ENCODE peak calls at places on chromosomes 3 and 15, in nine cellular contexts. E is CD8-positive, alpha-beta memory T cell; W is mesendoderm; G is SK-N-SH; Y is cardiac muscle cell; I is transverse colon; P is GM12878; L is brain microvascular endothelial cell; Z is upper lobe of right lung. A is an unnamed sample.

GRCh38 chr15:100781061-100781960 is 98.3 kb upstream of the ALDH1A3 start:
- DNase-seq in E (peak), W (no peak), G (peak), Y (no peak), I (no peak), P (no peak), L (no peak), Z (peak), A (no peak)

GRCh38 chr3:131591394-131591990 is 88.7 kb upstream of the MRPL3 start:
- DNase-seq in E (no peak), W (no peak), G (no peak), Y (peak), I (no peak), P (no peak), L (peak), Z (no peak), A (no peak)

GRCh38 chr3:100492810-100493140 is 356 bp downstream of the TMEM45A start:
- DNase-seq in E (no peak), W (no peak), G (no peak), Y (no peak), I (no peak), P (no peak), L (no peak), Z (no peak), A (no peak)

GRCh38 chr3:57570051-57570450 is 14.0 kb downstream of the PDE12 start:
- DNase-seq in E (no peak), W (no peak), G (no peak), Y (no peak), I (no peak), P (no peak), L (no peak), Z (no peak), A (no peak)

GRCh38 chr15:60442763-60443162 is 36.2 kb downstream of the ICE2 start:
- DNase-seq in E (no peak), W (no peak), G (no peak), Y (no peak), I (no peak), P (no peak), L (no peak), Z (no peak), A (no peak)

GRCh38 chr3:192026656-192027055 is 565.7 kb downstream of the PYDC2 start:
- DNase-seq in E (no peak), W (no peak), G (no peak), Y (no peak), I (no peak), P (no peak), L (no peak), Z (no peak), A (no peak)

GRCh38 chr3:49683162-49683561 is 6.1 kb downstream of the MST1 start:
- DNase-seq in E (no peak), W (no peak), G (no peak), Y (no peak), I (no peak), P (no peak), L (no peak), Z (no peak), A (no peak)

GRCh38 chr15:47987908-47988532 is 132.8 kb upstream of the SLC24A5 start:
- DNase-seq in E (no peak), W (peak), G (peak), Y (peak), I (no peak), P (peak), L (peak), Z (no peak), A (peak)

GRCh38 chr3:65557915-65558564 is 480.7 kb downstream of the MAGI1 start:
- DNase-seq in E (no peak), W (no peak), G (no peak), Y (no peak), I (no peak), P (no peak), L (no peak), Z (no peak), A (no peak)

GRCh38 chr3:58630081-58630709 is 36.4 kb downstream of the FAM3D start:
- DNase-seq in E (peak), W (peak), G (peak), Y (peak), I (peak), P (no peak), L (peak), Z (no peak), A (peak)

GRCh38 chr3:58627580-58627894 is 39.0 kb downstream of the FAM3D start:
- DNase-seq in E (no peak), W (no peak), G (peak), Y (peak), I (no peak), P (no peak), L (no peak), Z (no peak), A (peak)

GRCh38 chr3:58629629-58630028 is 36.9 kb downstream of the FAM3D start:
- DNase-seq in E (no peak), W (no peak), G (no peak), Y (no peak), I (no peak), P (no peak), L (no peak), Z (no peak), A (no peak)

GRCh38 chr3:58627941-58628340 is 38.6 kb downstream of the FAM3D start:
- DNase-seq in E (no peak), W (no peak), G (no peak), Y (no peak), I (no peak), P (no peak), L (no peak), Z (no peak), A (peak)

GRCh38 chr3:58628823-58629562 is 37.6 kb downstream of the FAM3D start:
- DNase-seq in E (no peak), W (no peak), G (peak), Y (peak), I (peak), P (no peak), L (peak), Z (no peak), A (peak)
- H3K27ac ChIP-seq in E (no peak), W (no peak), G (peak), Y (no peak), I (peak), P (no peak), L (peak), Z (peak), A (peak)

GRCh38 chr3:138848696-138849095 is 14.0 kb upstream of the PIK3CB start:
- DNase-seq in E (no peak), W (no peak), G (no peak), Y (no peak), I (no peak), P (no peak), L (no peak), Z (no peak), A (no peak)

GRCh38 chr3:138846350-138846756 is 11.6 kb upstream of the PIK3CB start:
- DNase-seq in E (no peak), W (peak), G (no peak), Y (no peak), I (no peak), P (no peak), L (no peak), Z (no peak), A (no peak)

GRCh38 chr3:138850151-138850550 is 15.4 kb upstream of the PIK3CB start:
- DNase-seq in E (no peak), W (peak), G (no peak), Y (peak), I (no peak), P (no peak), L (peak), Z (no peak), A (peak)

GRCh38 chr3:138845771-138846173 is 11.0 kb upstream of the PIK3CB start:
- DNase-seq in E (no peak), W (peak), G (no peak), Y (peak), I (no peak), P (no peak), L (no peak), Z (no peak), A (no peak)

DNA sequence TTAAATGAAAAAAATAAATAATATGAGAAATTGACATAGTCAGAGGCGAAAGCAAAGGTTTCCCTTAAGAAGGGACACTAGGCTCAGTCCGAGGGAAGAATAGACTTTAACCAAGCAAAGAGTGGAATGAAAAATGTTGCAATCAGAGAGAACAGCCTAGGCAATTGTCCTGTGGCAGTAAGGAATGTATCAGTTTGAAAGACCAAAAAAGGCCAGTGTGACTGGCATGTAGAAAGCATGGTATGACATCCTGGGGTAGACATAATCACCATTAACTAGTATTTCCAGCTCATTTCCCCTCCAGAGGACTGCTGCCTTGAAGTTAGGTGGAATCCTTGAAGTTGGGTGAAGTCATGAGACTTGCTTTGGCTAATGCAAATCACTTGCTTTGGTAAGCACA is 14.8 kb upstream of the PIK3CB start:
- DNase-seq in E (no peak), W (peak), G (no peak), Y (peak), I (no peak), P (no peak), L (no peak), Z (no peak), A (no peak)
- H3K27ac ChIP-seq in E (no peak), W (no peak), G (no peak), Y (no peak), I (no peak), P (no peak), L (no peak), Z (no peak), A (no peak)

DNA sequence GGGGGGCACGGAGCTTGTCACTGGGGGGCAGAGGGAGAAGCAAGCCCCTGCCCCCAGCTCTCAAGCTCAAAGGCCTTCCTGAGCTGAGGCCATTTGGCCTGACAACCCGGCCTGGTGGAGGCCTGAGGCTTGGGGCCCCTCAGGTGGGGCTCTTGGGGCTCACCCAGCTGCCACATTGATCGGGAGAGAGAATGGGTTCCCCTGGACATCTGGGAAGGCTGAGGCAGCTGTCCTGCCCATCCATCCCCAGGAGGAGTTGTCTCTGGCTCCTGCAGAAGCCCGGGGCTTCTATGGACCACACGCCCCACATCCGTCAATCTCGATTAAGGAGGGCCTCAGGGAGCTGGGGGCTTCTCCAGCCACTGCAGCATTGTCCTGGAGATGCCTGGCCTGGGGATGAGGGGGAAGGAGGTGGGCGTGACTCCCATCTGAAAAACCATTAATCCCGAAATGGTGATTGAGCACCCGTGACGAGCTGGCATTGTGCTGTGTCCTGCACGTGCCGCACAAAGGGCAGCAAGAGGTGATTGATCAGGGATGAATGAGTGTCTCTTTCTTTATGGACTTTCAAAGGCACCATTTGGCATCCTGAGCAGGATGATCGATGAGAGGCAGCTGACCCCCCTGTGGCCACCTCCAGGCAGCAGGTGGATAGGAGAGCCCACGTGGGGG is 17.3 kb upstream of the CRABP1 start:
- DNase-seq in E (peak), W (no peak), G (no peak), Y (no peak), I (no peak), P (no peak), L (no peak), Z (no peak), A (no peak)
- H3K27ac ChIP-seq in E (no peak), W (no peak), G (peak), Y (no peak), I (no peak), P (no peak), L (peak), Z (no peak), A (no peak)

DNA sequence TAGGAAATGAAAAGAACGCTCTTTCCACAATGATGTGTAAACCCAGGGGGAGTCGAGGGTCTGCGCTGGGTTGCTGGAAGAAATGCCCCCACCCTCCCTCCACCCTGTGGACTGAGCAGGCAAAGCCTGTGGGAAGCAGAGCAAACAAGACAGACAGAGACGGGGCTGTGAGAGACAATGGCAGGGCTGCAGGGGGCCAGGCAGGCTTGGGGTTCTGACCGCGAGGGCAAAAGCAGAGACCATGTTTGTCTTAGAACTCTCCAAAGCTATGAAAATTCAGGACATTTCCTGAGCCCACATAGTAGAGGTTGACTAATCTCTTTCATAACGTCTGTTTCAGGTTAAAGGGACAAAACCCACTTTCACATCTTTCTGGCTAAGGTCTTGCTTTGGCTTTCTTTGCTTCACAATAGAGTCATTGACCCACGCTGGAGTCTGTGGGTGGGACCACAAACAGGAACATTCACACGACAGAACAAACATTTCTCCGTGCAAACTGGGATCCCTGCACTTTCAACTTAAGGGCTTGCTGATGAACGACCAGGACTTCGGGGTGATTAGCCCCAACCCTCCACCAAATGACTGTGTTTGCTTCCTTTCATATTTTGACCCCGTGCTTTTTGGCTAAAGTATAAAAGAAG is 156.0 kb upstream of the TPM1 start:
- DNase-seq in E (no peak), W (peak), G (no peak), Y (peak), I (no peak), P (no peak), L (peak), Z (no peak), A (no peak)
- H3K27ac ChIP-seq in E (no peak), W (no peak), G (peak), Y (peak), I (peak), P (no peak), L (peak), Z (no peak), A (peak)

GRCh38 chr3:152305075-152305474 is 36.3 kb downstream of the MBNL1 start:
- DNase-seq in E (no peak), W (peak), G (no peak), Y (no peak), I (no peak), P (no peak), L (no peak), Z (no peak), A (no peak)

GRCh38 chr3:152307829-152308474 is 39.2 kb downstream of the MBNL1 start:
- DNase-seq in E (no peak), W (peak), G (no peak), Y (no peak), I (no peak), P (no peak), L (peak), Z (no peak), A (no peak)

GRCh38 chr3:152308475-152308844 is 39.7 kb downstream of the MBNL1 start:
- DNase-seq in E (no peak), W (no peak), G (no peak), Y (no peak), I (no peak), P (no peak), L (no peak), Z (no peak), A (no peak)

GRCh38 chr3:152309535-152310317 is 41.0 kb downstream of the MBNL1 start:
- DNase-seq in E (no peak), W (no peak), G (no peak), Y (peak), I (no peak), P (no peak), L (no peak), Z (no peak), A (no peak)

GRCh38 chr3:152309031-152309430 is 40.3 kb downstream of the MBNL1 start:
- DNase-seq in E (no peak), W (no peak), G (no peak), Y (no peak), I (no peak), P (no peak), L (no peak), Z (no peak), A (no peak)
- H3K27ac ChIP-seq in E (no peak), W (no peak), G (peak), Y (no peak), I (peak), P (no peak), L (no peak), Z (peak), A (peak)